ENCODE peak calls at places on chromosomes 5 and 9, in four cellular contexts. J, P, A and U are unnamed samples.

GRCh38 chr5:112735702-112736101 is 2.0 kb upstream of the APC start:
- DNase-seq in J (no peak), P (no peak), A (no peak), U (peak; percentile 75)

GRCh38 chr5:43601454-43602260 is 1.3 kb upstream of the NNT start:
- DNase-seq in A (no peak), P (no peak), J (peak; percentile 10), U (peak; percentile 57)

GRCh38 chr9:2570615-2571479 is 50.7 kb upstream of the VLDLR start:
- DNase-seq in J (peak; percentile 19), P (no peak), A (no peak), U (peak; percentile 62)

GRCh38 chr9:95307538-95307937 is 10.0 kb downstream of the FANCC start:
- DNase-seq in J (no peak), P (no peak), A (no peak), U (no peak)

GRCh38 chr5:4862500-4862899 is 277.6 kb upstream of the ADAMTS16 start:
- DNase-seq in A (no peak), J (peak; percentile 59), P (no peak), U (peak; percentile 41)

GRCh38 chr9:8778356-8778755 is 978.8 kb upstream of the DMAC1 start:
- DNase-seq in P (no peak), J (peak; percentile 79), A (no peak), U (no peak)

GRCh38 chr5:53035868-53036381 is 46.8 kb downstream of the ITGA2 start:
- DNase-seq in A (no peak), P (no peak), J (peak; percentile 54), U (peak; percentile 66)

GRCh38 chr5:147963948-147964693 is 57.8 kb upstream of the C5orf46 start:
- DNase-seq in A (no peak), J (no peak), P (no peak), U (no peak)

GRCh38 chr9:97900738-97901565 is 21.3 kb downstream of the TRMO start:
- DNase-seq in A (no peak), P (no peak), J (peak; percentile 47), U (peak; percentile 55)

GRCh38 chr9:85510830-85511504 is 230.8 kb downstream of the AGTPBP1 start:
- DNase-seq in P (no peak), A (no peak), J (no peak), U (no peak)

GRCh38 chr5:175464414-175465233 is 13.7 kb upstream of the SFXN1 start:
- DNase-seq in P (no peak), J (peak; percentile 80), A (peak; percentile 75), U (peak; percentile 36)

GRCh38 chr5:54087436-54087835 is 222.9 kb downstream of the ARL15 start:
- DNase-seq in J (no peak), P (no peak), A (no peak), U (peak; percentile 95)

GRCh38 chr5:105956456-105957177 is 1714.1 kb downstream of the EFNA5 start:
- DNase-seq in P (no peak), J (no peak), A (no peak), U (peak; percentile 35)

GRCh38 chr9:114282507-114282906 is 40.4 kb upstream of the ORM1 start:
- DNase-seq in P (no peak), A (no peak), J (no peak), U (no peak)

GRCh38 chr5:133859073-133859472 is 109.4 kb downstream of the C5orf15 start:
- DNase-seq in P (no peak), J (no peak), A (no peak), U (no peak)

GRCh38 chr5:130974284-130974683 is 190.8 kb downstream of the HINT1 start:
- DNase-seq in J (no peak), A (no peak), P (no peak), U (no peak)

GRCh38 chr5:173720341-173721258 is 104.2 kb upstream of the BOD1 start:
- DNase-seq in J (peak; percentile 32), P (no peak), A (no peak), U (no peak)

GRCh38 chr5:172586118-172587060 is 54.7 kb upstream of the NEURL1B start:
- DNase-seq in P (peak; percentile 54), J (no peak), A (peak; percentile 70), U (no peak)

GRCh38 chr5:139523635-139524445 is 37.3 kb upstream of the UBE2D2 start:
- DNase-seq in P (peak; percentile 93), A (peak; percentile 94), J (peak; percentile 42), U (no peak)

GRCh38 chr9:85569988-85570387 is 171.8 kb downstream of the AGTPBP1 start:
- DNase-seq in J (no peak), A (no peak), P (no peak), U (peak; percentile 63)

GRCh38 chr5:72209515-72210115 is 102.3 kb downstream of the MAP1B start:
- DNase-seq in A (peak; percentile 39), J (no peak), P (peak; percentile 7), U (no peak)

GRCh38 chr5:75510417-75510835 is 1.0 kb downstream of the CERT1 start:
- DNase-seq in J (no peak), A (no peak), P (no peak), U (peak; percentile 28)

GRCh38 chr9:6098431-6098830 is 83.0 kb upstream of the RANBP6 start:
- DNase-seq in P (no peak), J (no peak), A (no peak), U (peak; percentile 56)

GRCh38 chr5:135466178-135467050 is 14.3 kb upstream of the TIFAB start:
- DNase-seq in J (peak; percentile 76), P (no peak), A (peak; percentile 86), U (peak; percentile 56)
- H2BK15ac ChIP-seq in J (no peak overlapping the region), P (peak overlapping the region; percentile 46), A (no peak overlapping the region), U (no peak overlapping the region)

DNA sequence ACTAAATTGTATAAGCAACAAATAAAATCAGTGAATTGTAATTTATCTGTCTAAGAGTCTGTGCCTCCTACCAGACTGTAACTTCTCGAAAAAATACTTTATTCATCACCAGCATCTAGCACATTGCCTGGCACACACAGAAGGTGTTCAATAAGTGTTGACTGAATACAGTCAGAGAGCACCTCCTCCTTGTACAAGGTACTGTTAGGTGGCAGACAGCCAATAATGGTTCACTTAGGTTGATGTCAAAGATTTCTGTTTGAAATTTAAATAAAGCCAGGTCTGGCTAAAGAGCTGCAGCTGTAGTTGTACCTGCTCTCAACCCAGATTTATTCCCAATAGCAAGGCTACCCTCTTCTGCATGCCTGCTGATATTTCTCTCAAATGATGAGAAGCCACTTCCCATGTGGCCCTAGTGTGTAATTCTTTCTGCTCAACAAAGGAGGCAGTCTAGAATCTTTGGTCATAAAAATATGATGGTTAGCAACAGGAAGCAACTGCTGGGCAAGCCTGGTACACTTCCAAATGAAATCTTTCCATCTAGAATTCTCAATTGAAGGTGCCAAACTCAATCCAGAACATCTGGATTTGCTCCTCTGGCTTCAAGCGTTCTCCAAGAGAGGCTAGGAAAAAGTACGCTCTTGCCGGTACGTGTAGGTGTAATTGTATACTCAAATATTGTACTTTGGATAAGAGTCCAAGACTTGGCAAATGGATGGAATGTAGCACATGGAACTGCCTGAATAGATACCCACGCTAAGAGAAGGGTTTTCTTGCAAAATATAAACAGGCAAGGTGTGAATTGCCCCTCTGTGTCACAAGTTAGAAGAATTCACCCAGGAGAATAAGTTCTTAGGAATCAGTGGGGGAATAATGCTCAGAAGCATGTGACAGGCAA is 95.6 kb downstream of the NR6A1 start:
- DNase-seq in P (no peak), A (no peak), J (no peak), U (no peak)
- H2BK5ac ChIP-seq in P (no peak overlapping the region), A (no peak overlapping the region), J (no peak overlapping the region), U (no peak overlapping the region)

GRCh38 chr5:61048534-61048933 is 103.5 kb downstream of the NDUFAF2 start:
- DNase-seq in P (no peak), J (no peak), A (no peak), U (peak; percentile 92)

GRCh38 chr5:61051267-61051666 is 106.3 kb downstream of the NDUFAF2 start:
- DNase-seq in A (no peak), J (peak; percentile 47), P (no peak), U (peak; percentile 73)

GRCh38 chr5:61044545-61044944 is 99.5 kb downstream of the NDUFAF2 start:
- DNase-seq in J (no peak), P (no peak), A (no peak), U (no peak)

GRCh38 chr5:61052870-61053269 is 107.9 kb downstream of the NDUFAF2 start:
- DNase-seq in P (no peak), A (no peak), J (peak; percentile 74), U (peak; percentile 91)

GRCh38 chr5:61047346-61047745 is 102.3 kb downstream of the NDUFAF2 start:
- DNase-seq in P (no peak), J (no peak), A (no peak), U (no peak)
- H3K56ac ChIP-seq in P (no peak overlapping the region), J (no peak overlapping the region), A (no peak overlapping the region), U (no peak overlapping the region)

DNA sequence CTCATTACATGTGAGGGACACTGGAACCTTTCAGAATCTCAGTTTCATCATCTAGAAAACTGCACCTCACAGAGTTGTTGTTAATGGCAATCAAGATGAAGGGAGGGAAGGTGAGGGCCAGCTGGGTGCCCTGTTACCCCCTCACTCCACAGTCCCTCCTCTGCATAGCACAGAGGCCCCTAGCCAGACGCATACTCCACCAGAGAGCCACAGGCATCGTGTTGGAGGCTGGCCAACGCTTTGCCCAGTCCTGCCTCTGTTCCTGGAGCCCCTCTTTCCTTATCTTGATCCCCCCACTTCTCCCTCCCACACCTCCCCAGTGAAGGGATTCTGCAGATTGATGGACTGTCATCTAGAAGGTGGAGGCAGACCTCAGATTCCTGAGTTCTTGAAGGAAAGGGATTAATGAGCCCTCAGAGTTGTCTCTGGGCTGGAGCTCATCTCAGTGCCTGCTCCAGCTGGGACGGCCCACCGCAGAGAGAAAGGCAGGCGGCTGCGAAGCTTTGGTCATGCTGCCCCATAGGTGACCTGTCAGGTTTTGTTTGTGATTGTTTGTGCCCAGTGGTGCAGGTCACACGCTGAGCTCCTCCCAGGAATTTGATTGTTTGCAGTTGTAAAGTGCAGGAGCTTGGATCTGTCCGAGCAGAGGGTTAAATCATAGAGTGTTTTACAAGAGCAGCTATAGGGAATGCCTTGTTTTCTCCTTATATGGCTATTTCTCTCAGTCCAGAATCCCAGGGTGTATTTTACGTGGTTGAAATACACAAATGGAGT is 487.3 kb downstream of the CCDC171 start:
- DNase-seq in P (no peak), A (peak; percentile 48), J (peak; percentile 77), U (peak; percentile 81)
- H2BK15ac ChIP-seq in P (no peak overlapping the region), A (no peak overlapping the region), J (no peak overlapping the region), U (peak overlapping the region; percentile 94)

DNA sequence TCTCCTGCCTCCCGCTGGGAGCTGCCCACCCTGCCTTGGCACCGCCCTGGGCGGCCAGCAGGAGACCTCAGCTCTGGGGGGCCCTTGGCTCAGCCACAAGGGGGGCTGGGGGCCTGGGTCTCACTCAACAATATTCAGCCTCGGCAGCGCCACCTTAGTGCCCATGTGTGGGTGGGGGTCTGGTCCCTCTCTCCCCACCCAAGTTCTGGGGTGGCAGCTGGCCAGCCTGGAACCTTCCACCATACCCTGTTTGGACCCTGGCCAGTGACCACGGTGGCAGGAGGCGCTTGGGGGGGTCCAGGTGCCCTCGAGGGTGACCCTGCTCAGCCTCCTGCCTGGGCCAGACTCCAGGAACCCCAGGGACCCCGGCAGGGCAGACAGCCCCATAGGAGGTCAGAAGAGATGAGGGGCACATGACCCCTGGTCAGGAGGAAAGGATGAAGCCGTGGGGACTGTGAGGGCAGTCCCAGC is 22.2 kb downstream of the NKD2 start:
- DNase-seq in J (no peak), A (no peak), P (no peak), U (no peak)
- H2BK5ac ChIP-seq in J (no peak overlapping the region), A (no peak overlapping the region), P (no peak overlapping the region), U (no peak overlapping the region)

GRCh38 chr5:94268226-94268625 is 350.2 kb downstream of the KIAA0825 start:
- DNase-seq in J (no peak), P (no peak), A (no peak), U (no peak)
- H3K56ac ChIP-seq in J (no peak overlapping the region), P (no peak overlapping the region), A (no peak overlapping the region), U (no peak overlapping the region)

DNA sequence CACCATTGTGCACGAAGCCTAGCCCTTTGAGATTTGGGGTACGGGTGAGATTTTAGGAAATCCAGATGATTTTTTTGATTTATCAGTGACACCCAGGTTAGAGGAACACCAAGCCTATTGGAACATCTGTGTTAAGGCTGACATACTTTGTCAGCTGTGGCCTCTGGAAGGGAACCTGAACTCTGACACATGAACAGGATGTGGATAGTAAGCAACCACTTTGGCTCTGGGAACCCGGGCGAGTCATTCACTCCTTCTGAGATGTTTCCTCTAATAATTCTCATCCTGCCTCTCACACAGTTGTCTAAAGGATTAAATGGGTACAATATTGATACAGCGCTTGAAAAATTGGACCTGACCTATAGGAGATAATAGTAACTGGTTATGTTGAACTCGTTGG is 67.8 kb downstream of the FGF1 start:
- DNase-seq in J (no peak), P (no peak), A (no peak), U (peak; percentile 93)
- H2BK15ac ChIP-seq in J (no peak overlapping the region), P (no peak overlapping the region), A (no peak overlapping the region), U (peak overlapping the region; percentile 65)